ENCODE peak calls at places on chromosome 18, in five cellular contexts. R is endodermal cell; T is activated naive CD8-positive, alpha-beta T cell treated with anti-CD3 and anti-CD28 coated beads, Interleukin-2, amount 50 U/mL, for 16 hours; F is kidney tubule cell; M is GM13976. N is an unnamed sample.
A peak's percentile ranks its signal among the peaks of the same experiment; 100 is the strongest.

GRCh38 chr18:61323951-61324350 is 9.3 kb upstream of the CDH20 start:
- DNase-seq in T (no peak), F (no peak), M (no peak), R (no peak), N (no peak)

GRCh38 chr18:55102958-55103456 is 143.7 kb upstream of the CCDC68 start:
- DNase-seq in F (no peak), R (no peak), T (no peak), M (no peak), N (no peak)

GRCh38 chr18:55252053-55252675 is 292.9 kb upstream of the CCDC68 start:
- DNase-seq in R (no peak), T (no peak), M (no peak), F (no peak), N (no peak)

GRCh38 chr18:22691988-22692710 is 241.0 kb upstream of the RBBP8 start:
- DNase-seq in M (no peak), R (no peak), F (no peak), T (no peak), N (peak; percentile 18)

GRCh38 chr18:58225101-58225500 is 181.1 kb downstream of the NEDD4L start:
- DNase-seq in T (peak; percentile 14), R (no peak), M (peak; percentile 59), F (peak; percentile 70), N (no peak)

GRCh38 chr18:67525328-67526110 is 9.0 kb upstream of the DSEL start:
- DNase-seq in F (peak; percentile 96), M (no peak), R (peak; percentile 68), T (no peak), N (peak; percentile 93)

GRCh38 chr18:43650423-43650822 is 373.1 kb upstream of the SYT4 start:
- DNase-seq in M (no peak), R (no peak), F (no peak), T (no peak), N (no peak)

GRCh38 chr18:44915661-44916060 is 235.0 kb downstream of the SETBP1 start:
- DNase-seq in R (no peak), F (no peak), T (no peak), M (no peak), N (no peak)

GRCh38 chr18:44198296-44199284 is 482.1 kb upstream of the SETBP1 start:
- DNase-seq in M (no peak), F (no peak), T (no peak), R (no peak), N (no peak)

GRCh38 chr18:2883137-2883671 is 36.4 kb downstream of the EMILIN2 start:
- DNase-seq in F (no peak), M (peak; percentile 70), T (no peak), R (no peak), N (no peak)

GRCh38 chr18:58148954-58149471 is 105.0 kb downstream of the NEDD4L start:
- DNase-seq in T (no peak), M (no peak), R (no peak), F (peak; percentile 17), N (no peak)

GRCh38 chr18:26696318-26696717 is 148.0 kb upstream of the KCTD1 start:
- DNase-seq in M (no peak), F (no peak), R (no peak), T (no peak), N (no peak)